ENCODE peak calls at places on chromosomes 13 and 19, in ten cellular contexts. M, K, B, N, H, C, V, Z, T and I are unnamed samples.

GRCh38 chr19:38544569-38545315 is 73.0 kb downstream of the MAP4K1 start:
- DNase-seq in M (no peak), K (peak; percentile 81), B (no peak), N (no peak), H (no peak), C (no peak), V (peak; percentile 5), Z (peak; percentile 7), T (no peak), I (no peak)

GRCh38 chr13:99922631-99923404 is 48.7 kb downstream of the ZIC5 start:
- DNase-seq in M (no peak), K (no peak), B (no peak), N (no peak), H (no peak), C (no peak), V (no peak), Z (no peak), T (no peak), I (no peak)

GRCh38 chr13:102642475-102642874 is 45.7 kb downstream of the TPP2 start:
- DNase-seq in M (no peak), K (no peak), B (no peak), N (no peak), H (no peak), C (peak; percentile 12), V (no peak), Z (peak; percentile 31), T (no peak), I (no peak)

GRCh38 chr13:38341149-38341692 is 8.4 kb upstream of the UFM1 start:
- DNase-seq in M (no peak), K (no peak), B (no peak), N (no peak), H (no peak), C (peak; percentile 9), V (no peak), Z (peak; percentile 16), T (no peak), I (no peak)

GRCh38 chr13:100440756-100441421 is 147.7 kb downstream of the GGACT start:
- DNase-seq in M (no peak), K (no peak), B (no peak), N (no peak), H (no peak), C (peak; percentile 68), V (peak; percentile 75), Z (peak; percentile 78), T (no peak), I (peak; percentile 63)

GRCh38 chr19:7415857-7416371 is 67.2 kb downstream of the ARHGEF18 start:
- DNase-seq in M (no peak), K (no peak), B (no peak), N (no peak), H (no peak), C (no peak), V (no peak), Z (no peak), T (no peak), I (no peak)

GRCh38 chr13:110275931-110276552 is 30.9 kb downstream of the COL4A1 start:
- DNase-seq in M (no peak), K (no peak), B (no peak), N (no peak), H (no peak), C (no peak), V (no peak), Z (no peak), T (no peak), I (no peak)

GRCh38 chr19:9958451-9958850 is 22.1 kb upstream of the OLFM2 start:
- DNase-seq in M (no peak), K (no peak), B (no peak), N (no peak), H (no peak), C (peak; percentile 93), V (peak; percentile 91), Z (peak; percentile 94), T (no peak), I (no peak)

GRCh38 chr13:32840840-32841713 is 175.1 kb upstream of the KL start:
- DNase-seq in M (no peak), K (no peak), B (peak; percentile 16), N (no peak), H (no peak), C (no peak), V (no peak), Z (peak; percentile 10), T (no peak), I (no peak)

GRCh38 chr13:31946091-31946770 is 85.3 kb upstream of the FRY start:
- DNase-seq in M (no peak), K (no peak), B (no peak), N (no peak), H (no peak), C (peak; percentile 25), V (peak; percentile 29), Z (peak; percentile 33), T (no peak), I (no peak)

GRCh38 chr19:50281491-50281890 is 47.7 kb downstream of the KCNC3 start:
- DNase-seq in M (no peak), K (no peak), B (no peak), N (no peak), H (no peak), C (no peak), V (no peak), Z (no peak), T (no peak), I (no peak)

GRCh38 chr13:60230593-60230992 is 66.9 kb upstream of the DIAPH3 start:
- DNase-seq in M (peak; percentile 24), K (peak; percentile 49), B (no peak), N (no peak), H (peak; percentile 22), C (peak; percentile 80), V (peak; percentile 1), Z (peak; percentile 83), T (no peak), I (no peak)

GRCh38 chr13:33272531-33273124 is 12.9 kb downstream of the STARD13 start:
- DNase-seq in M (peak; percentile 38), K (no peak), B (no peak), N (no peak), H (no peak), C (no peak), V (no peak), Z (peak; percentile 39), T (no peak), I (no peak)

GRCh38 chr13:111661052-111661451 is 340.6 kb downstream of the TEX29 start:
- DNase-seq in M (no peak), K (no peak), B (peak; percentile 23), N (no peak), H (no peak), C (no peak), V (no peak), Z (no peak), T (no peak), I (no peak)

GRCh38 chr19:46610851-46611770 is 10.0 kb downstream of the CALM3 start:
- DNase-seq in M (no peak), K (peak; percentile 75), B (no peak), N (no peak), H (peak; percentile 10), C (peak; percentile 66), V (peak; percentile 36), Z (peak; percentile 71), T (no peak), I (no peak)

GRCh38 chr19:55644842-55645511 is 1.5 kb downstream of the ZNF581 start:
- DNase-seq in M (no peak), K (no peak), B (no peak), N (no peak), H (peak; percentile 2), C (no peak), V (no peak), Z (no peak), T (no peak), I (no peak)

GRCh38 chr13:86446311-86446710 is 647.1 kb upstream of the SLITRK6 start:
- DNase-seq in M (no peak), K (no peak), B (no peak), N (no peak), H (no peak), C (peak; percentile 86), V (peak; percentile 13), Z (peak; percentile 91), T (no peak), I (no peak)

GRCh38 chr19:43316591-43317319 is 36.7 kb upstream of the CD177 start:
- DNase-seq in M (peak; percentile 83), K (peak; percentile 78), B (peak; percentile 92), N (no peak), H (peak; percentile 44), C (peak; percentile 10), V (peak; percentile 45), Z (peak; percentile 25), T (no peak), I (no peak)

GRCh38 chr13:98751397-98752110 is 918 bp downstream of the SLC15A1 start:
- DNase-seq in M (peak; percentile 72), K (no peak), B (peak; percentile 59), N (no peak), H (peak; percentile 28), C (peak; percentile 22), V (peak; percentile 5), Z (peak; percentile 33), T (no peak), I (peak; percentile 24)
- H3K4me3 ChIP-seq in M (peak overlapping the region; percentile 52), K (no peak overlapping the region), B (peak overlapping the region; percentile 46), N (peak overlapping the region; percentile 60), H (no peak overlapping the region), C (peak overlapping the region; percentile 39), V (no peak overlapping the region), Z (peak overlapping the region; percentile 14), T (peak overlapping the region; percentile 74), I (no peak overlapping the region)

GRCh38 chr13:105165449-105166125 is 1369.9 kb downstream of the EFNB2 start:
- DNase-seq in M (no peak), K (peak; percentile 85), B (no peak), N (no peak), H (no peak), C (no peak), V (no peak), Z (no peak), T (no peak), I (no peak)
- H2AFZ ChIP-seq in M (no peak overlapping the region), K (no peak overlapping the region), B (no peak overlapping the region), N (no peak overlapping the region), H (no peak overlapping the region), C (no peak overlapping the region), V (no peak overlapping the region), Z (no peak overlapping the region), T (no peak overlapping the region), I (no peak overlapping the region)

GRCh38 chr19:5103061-5103701 is 134.3 kb downstream of the KDM4B start:
- DNase-seq in M (peak; percentile 42), K (no peak), B (no peak), N (no peak), H (peak; percentile 94), C (peak; percentile 57), V (peak; percentile 12), Z (peak; percentile 70), T (no peak), I (peak; percentile 46)
- H3K4me3 ChIP-seq in M (no peak overlapping the region), K (no peak overlapping the region), B (no peak overlapping the region), N (no peak overlapping the region), H (no peak overlapping the region), C (no peak overlapping the region), V (no peak overlapping the region), Z (no peak overlapping the region), T (no peak overlapping the region), I (no peak overlapping the region)

DNA sequence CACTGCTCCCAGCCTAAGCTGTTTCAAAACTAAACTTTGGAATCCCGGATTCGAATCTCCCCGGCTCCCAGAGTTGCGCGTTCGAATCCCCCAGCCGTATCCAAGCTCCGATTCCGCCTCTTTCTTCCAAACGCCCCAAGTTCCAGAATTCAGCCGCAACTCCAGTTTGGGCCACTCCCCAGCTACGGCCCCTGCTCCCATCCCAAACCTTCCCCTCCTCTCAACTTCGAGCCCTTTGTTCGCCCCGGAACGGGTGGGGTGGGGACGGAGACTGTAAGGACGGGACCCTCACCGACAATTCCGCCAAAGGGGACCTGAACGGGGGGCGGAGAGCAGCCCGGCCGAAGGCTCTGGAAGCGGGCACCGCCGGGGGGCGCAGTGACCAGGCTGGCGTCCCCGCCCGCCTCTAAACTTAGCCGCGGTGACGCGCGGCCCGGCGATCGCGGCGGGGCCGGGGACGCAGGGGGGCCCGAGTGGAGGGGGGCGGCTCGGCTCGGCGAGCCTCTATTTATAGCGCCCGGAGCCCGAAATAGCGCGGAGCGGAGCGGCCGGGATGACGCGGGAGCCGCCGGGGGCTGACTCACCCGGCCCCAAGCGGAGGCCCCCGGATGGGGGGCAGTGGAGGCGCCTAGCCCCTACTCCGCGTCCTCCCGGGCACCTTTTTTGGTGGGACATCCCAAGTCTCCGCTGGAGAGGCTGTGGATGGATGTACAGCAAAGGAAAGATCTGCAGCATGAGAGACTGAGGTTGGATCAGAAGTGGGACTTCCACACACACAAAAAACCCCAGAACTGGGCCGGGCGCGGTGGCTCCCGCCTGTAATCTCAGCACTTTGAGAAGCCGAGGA is 4.9 kb upstream of the ERCC1 start:
- DNase-seq in M (peak; percentile 81), K (no peak), B (peak; percentile 85), N (no peak), H (peak; percentile 83), C (no peak), V (peak; percentile 59), Z (peak; percentile 54), T (no peak), I (peak; percentile 49)
- H2AFZ ChIP-seq in M (peak overlapping the region; percentile 68), K (peak overlapping the region; percentile 43), B (peak overlapping the region; percentile 72), N (peak overlapping the region; percentile 61), H (peak overlapping the region; percentile 89), C (peak overlapping the region; percentile 79), V (peak overlapping the region; percentile 96), Z (peak overlapping the region; percentile 80), T (peak overlapping the region; percentile 96), I (peak overlapping the region; percentile 71)